ENCODE peak calls at places on chromosomes 7 and 10, in six cellular contexts. S is amniotic stem cell, V is dermis blood vessel endothelial cell, U is mesothelial cell of epicardium, T is ovary, K is Caco-2. A is an unnamed sample.
A peak's percentile ranks its signal among the peaks of the same experiment; 100 is the strongest.

GRCh38 chr10:122688293-122688989 is 11.2 kb downstream of the C10orf120 start:
- DNase-seq in S (no peak), V (peak; percentile 45), U (no peak), T (no peak), K (no peak), A (peak; percentile 74)

GRCh38 chr10:103663802-103664201 is 170.3 kb downstream of the NEURL1 start:
- DNase-seq in S (no peak), V (no peak), U (no peak), T (no peak), K (no peak), A (no peak)

GRCh38 chr7:50558380-50559051 is 6.7 kb downstream of the DDC start:
- DNase-seq in S (no peak), V (no peak), U (no peak), T (no peak), K (peak; percentile 50), A (no peak)

GRCh38 chr10:37860494-37861190 is 3.2 kb upstream of the ZNF248 start:
- DNase-seq in S (no peak), V (no peak), U (no peak), T (no peak), K (no peak), A (no peak)

GRCh38 chr10:79295593-79295992 is 51.7 kb upstream of the PPIF start:
- DNase-seq in S (no peak), V (peak; percentile 10), U (no peak), T (no peak), K (no peak), A (peak; percentile 69)

GRCh38 chr7:117324940-117325339 is 2.1 kb upstream of the WNT2 start:
- DNase-seq in S (no peak), V (no peak), U (no peak), T (no peak), K (no peak), A (no peak)

GRCh38 chr7:39458346-39458745 is 107.9 kb upstream of the YAE1 start:
- DNase-seq in S (no peak), V (no peak), U (no peak), T (no peak), K (peak; percentile 15), A (no peak)

GRCh38 chr7:30727061-30727945 is 24.6 kb upstream of the INMT start:
- DNase-seq in S (no peak), V (no peak), U (no peak), T (no peak), K (peak; percentile 26), A (no peak)

GRCh38 chr7:104890216-104890615 is 123.8 kb upstream of the KMT2E start:
- DNase-seq in S (no peak), V (no peak), U (no peak), T (no peak), K (no peak), A (no peak)

GRCh38 chr7:98238976-98239375 is 13.1 kb downstream of the TECPR1 start:
- DNase-seq in S (no peak), V (no peak), U (no peak), T (no peak), K (no peak), A (no peak)

GRCh38 chr7:2641406-2642393 is 9.9 kb downstream of the TTYH3 start:
- DNase-seq in S (peak; percentile 83), V (peak; percentile 99), U (peak; percentile 73), T (peak; percentile 88), K (peak; percentile 42), A (peak; percentile 98)

GRCh38 chr7:142537760-142538159 is 211.5 kb upstream of the PRSS1 start:
- DNase-seq in S (no peak), V (peak; percentile 19), U (no peak), T (no peak), K (no peak), A (no peak)

GRCh38 chr7:80493121-80493849 is 18.6 kb downstream of the GNAT3 start:
- DNase-seq in S (no peak), V (no peak), U (no peak), T (no peak), K (no peak), A (no peak)

GRCh38 chr10:131688304-131688703 is 212.5 kb upstream of the PPP2R2D start:
- DNase-seq in S (no peak), V (no peak), U (no peak), T (no peak), K (no peak), A (no peak)

GRCh38 chr10:58898854-58899573 is 277.4 kb upstream of the PHYHIPL start:
- DNase-seq in S (no peak), V (no peak), U (no peak), T (no peak), K (no peak), A (no peak)

GRCh38 chr7:31076641-31077310 is 24.7 kb downstream of the ADCYAP1R1 start:
- DNase-seq in S (no peak), V (no peak), U (no peak), T (no peak), K (no peak), A (no peak)

GRCh38 chr10:57338823-57339558 is 928.7 kb downstream of the IPMK start:
- DNase-seq in S (peak; percentile 8), V (peak; percentile 46), U (no peak), T (no peak), K (peak; percentile 64), A (no peak)

GRCh38 chr7:128954830-128955797 is 17.4 kb downstream of the IRF5 start:
- DNase-seq in S (peak; percentile 8), V (no peak), U (no peak), T (no peak), K (no peak), A (peak; percentile 40)

GRCh38 chr10:106873770-106874717 is 290.5 kb downstream of the SORCS1 start:
- DNase-seq in S (no peak), V (no peak), U (no peak), T (no peak), K (no peak), A (no peak)

GRCh38 chr10:58531084-58531695 is 18.5 kb downstream of the BICC1 start:
- DNase-seq in S (peak; percentile 47), V (peak; percentile 68), U (peak; percentile 78), T (no peak), K (peak; percentile 93), A (peak; percentile 82)

GRCh38 chr10:74371696-74372095 is 220.7 kb downstream of the ADK start:
- DNase-seq in S (no peak), V (no peak), U (no peak), T (no peak), K (no peak), A (no peak)

GRCh38 chr10:98013122-98013521 is 17.3 kb downstream of the CRTAC1 start:
- DNase-seq in S (no peak), V (no peak), U (no peak), T (no peak), K (no peak), A (no peak)

GRCh38 chr10:130686680-130687300 is 550.6 kb downstream of the GLRX3 start:
- DNase-seq in S (no peak), V (no peak), U (no peak), T (no peak), K (peak; percentile 12), A (peak; percentile 49)

GRCh38 chr7:34320926-34321609 is 336.9 kb upstream of the NPSR1 start:
- DNase-seq in S (peak; percentile 89), V (peak; percentile 76), U (peak; percentile 71), T (peak; percentile 61), K (peak; percentile 76), A (peak; percentile 86)

GRCh38 chr7:38186593-38187314 is 8.7 kb downstream of the STARD3NL start:
- DNase-seq in S (no peak), V (no peak), U (no peak), T (no peak), K (no peak), A (no peak)

GRCh38 chr10:127303746-127304145 is 107.4 kb upstream of the INSYN2A start:
- DNase-seq in S (no peak), V (no peak), U (no peak), T (no peak), K (no peak), A (no peak)

GRCh38 chr10:93352638-93353383 is 129.3 kb downstream of the MYOF start:
- DNase-seq in S (peak; percentile 16), V (peak; percentile 56), U (no peak), T (no peak), K (peak; percentile 58), A (no peak)

GRCh38 chr10:89625041-89625765 is 19.8 kb downstream of the PANK1 start:
- DNase-seq in S (no peak), V (no peak), U (no peak), T (no peak), K (no peak), A (peak; percentile 54)

GRCh38 chr10:47450442-47450841 is 33.5 kb downstream of the ANXA8 start:
- DNase-seq in S (no peak), V (no peak), U (no peak), T (no peak), K (no peak), A (no peak)

GRCh38 chr10:66924674-66925345 is 1.0 kb upstream of the LRRTM3 start:
- DNase-seq in S (no peak), V (no peak), U (no peak), T (no peak), K (no peak), A (no peak)